ENCODE peak calls at places on chromosome 13, in nine cellular contexts. E is PC-9, K is foreskin keratinocyte, W is tibial nerve, Z is fibroblast of lung, H is heart right ventricle, F is GM23338, Q is ovary, M is breast epithelium. D is an unnamed sample. For H3K4me1, the result is how much of the 10 kb centered on the place peaks cover.

GRCh38 chr13:98480915-98481510 is 95.9 kb downstream of the STK24 start:
- DNase-seq in H (no peak), Z (peak), M (no peak), E (no peak), K (no peak), W (no peak), Q (peak), F (no peak), D (no peak)

GRCh38 chr13:40190656-40191100 is 475.8 kb downstream of the FOXO1 start:
- DNase-seq in Z (peak), F (no peak), K (peak), M (no peak), E (no peak), H (no peak), Q (peak), W (no peak), D (no peak)

GRCh38 chr13:77696006-77696862 is 1.3 kb upstream of the SLAIN1 start:
- DNase-seq in E (no peak), K (no peak), W (no peak), Q (no peak), H (no peak), F (peak), Z (peak), M (no peak), D (no peak)

GRCh38 chr13:33207616-33207964 is 78.0 kb downstream of the STARD13 start:
- DNase-seq in K (peak), F (no peak), Z (peak), Q (no peak), M (no peak), E (no peak), H (peak), W (no peak), D (peak)

GRCh38 chr13:75635621-75636338 is at the start of gene LMO7:
- DNase-seq in K (no peak), H (peak), M (peak), W (peak), F (peak), Q (peak), E (peak), Z (peak), D (peak)

GRCh38 chr13:64154514-64154913 is 2738.9 kb upstream of the PCDH20 start:
- DNase-seq in Z (peak), W (no peak), M (no peak), F (peak), H (no peak), K (peak), Q (no peak), E (no peak), D (no peak)

GRCh38 chr13:111537843-111538499 is 217.5 kb downstream of the TEX29 start:
- DNase-seq in H (no peak), Q (no peak), F (no peak), Z (no peak), W (no peak), M (no peak), E (no peak), K (no peak), D (no peak)

GRCh38 chr13:71801781-71802180 is 65.2 kb downstream of the DACH1 start:
- DNase-seq in M (no peak), K (no peak), W (no peak), Z (no peak), H (no peak), E (no peak), Q (no peak), F (no peak), D (no peak)

GRCh38 chr13:49527123-49527522 is 31.4 kb downstream of the PHF11 start:
- DNase-seq in W (no peak), F (no peak), H (no peak), M (no peak), K (no peak), Z (no peak), Q (no peak), E (no peak), D (no peak)

GRCh38 chr13:110836600-110836903 is 78.3 kb downstream of the ANKRD10 start:
- DNase-seq in M (no peak), F (no peak), W (no peak), K (no peak), E (no peak), Q (no peak), H (no peak), Z (no peak), D (no peak)

GRCh38 chr13:35157143-35157755 is 215.2 kb downstream of the NBEA start:
- DNase-seq in F (peak), H (peak), W (no peak), Q (no peak), K (peak), M (no peak), Z (peak), E (no peak), D (no peak)

DNA sequence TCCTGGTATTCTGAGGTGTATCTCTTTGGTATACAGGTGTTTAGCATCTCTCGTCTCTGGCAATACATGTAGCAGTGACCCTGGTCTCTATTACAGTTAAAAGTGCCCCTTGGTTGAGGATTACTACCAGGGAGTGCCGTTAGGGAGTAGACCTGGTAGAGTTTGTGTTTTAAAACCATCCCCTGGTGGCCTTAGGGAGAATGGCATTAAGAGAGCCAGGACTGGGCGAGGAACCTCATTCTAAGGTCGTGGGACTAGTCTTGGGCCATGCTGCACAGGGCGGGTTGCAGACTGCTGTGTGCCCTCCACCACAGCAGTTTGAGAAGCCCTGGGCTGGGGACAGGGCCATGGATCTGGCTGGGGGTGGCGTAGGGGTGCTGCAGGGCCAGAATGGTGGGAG is 35.0 kb downstream of the B3GLCT start:
- DNase-seq in W (no peak), M (no peak), Z (no peak), F (peak), Q (no peak), H (no peak), K (no peak), E (no peak), D (no peak)
- TF ChIP-seq CTCF in W (no peak), M (no peak), Z (peak), F (peak), Q (no peak), H (peak), K (peak), E (peak), D (no peak)

DNA sequence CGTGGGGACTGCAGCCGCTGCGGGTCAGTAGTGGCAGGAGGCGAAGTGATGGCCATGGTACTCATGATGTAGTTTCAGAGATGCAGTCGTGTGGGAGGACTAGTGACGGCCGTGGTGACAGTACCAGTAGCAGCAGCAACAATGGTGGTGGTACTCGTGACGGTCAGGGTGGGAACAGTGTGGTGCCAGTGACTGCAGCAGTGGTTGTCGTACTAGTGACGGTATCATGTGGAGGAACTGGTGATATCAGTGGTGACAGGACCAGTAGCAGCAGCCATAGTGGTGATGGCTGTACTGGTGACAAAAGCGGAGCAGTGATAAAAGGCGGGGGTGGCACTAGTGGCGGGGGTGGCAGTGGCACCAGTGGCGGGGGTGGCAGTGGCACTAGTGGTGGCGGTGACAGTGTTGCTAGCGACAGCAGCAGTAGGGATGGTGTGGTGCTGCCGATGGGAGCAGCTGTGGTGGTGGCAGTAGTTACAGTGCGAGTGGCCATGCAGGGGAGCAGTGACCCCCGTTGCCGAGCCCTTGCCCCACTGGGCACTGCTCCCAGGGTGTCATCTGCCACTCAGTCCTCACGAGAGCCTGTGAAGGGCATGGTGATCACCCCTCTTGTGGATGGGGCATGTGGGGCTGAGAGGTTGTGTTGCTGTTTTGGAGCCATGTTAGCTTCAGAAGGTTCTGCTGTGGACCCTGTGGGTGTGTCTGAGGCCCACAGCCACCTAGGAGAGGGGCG is 22.7 kb downstream of the ADPRHL1 start:
- DNase-seq in E (no peak), Q (no peak), F (no peak), K (no peak), Z (no peak), M (no peak), H (no peak), W (no peak), D (no peak)
- H3K4me1 ChIP-seq in E (under half), Q (under half), F (under half), K (under half), Z (under half), M (under half), H (under half), W (under half), D (under half)

GRCh38 chr13:38897521-38897920 is 93.1 kb downstream of the STOML3 start:
- DNase-seq in F (no peak), M (no peak), Z (no peak), Q (no peak), W (no peak), H (no peak), E (no peak), K (no peak), D (no peak)

GRCh38 chr13:38902551-38902950 is 88.1 kb downstream of the STOML3 start:
- DNase-seq in F (no peak), M (no peak), E (no peak), Q (no peak), Z (no peak), H (no peak), W (no peak), K (peak), D (no peak)

GRCh38 chr13:38899581-38899980 is 91.0 kb downstream of the STOML3 start:
- DNase-seq in K (no peak), W (no peak), M (no peak), H (no peak), Z (no peak), Q (no peak), E (no peak), F (no peak), D (no peak)

GRCh38 chr13:38898481-38898880 is 92.2 kb downstream of the STOML3 start:
- DNase-seq in K (no peak), F (no peak), W (no peak), E (no peak), H (no peak), Q (no peak), Z (no peak), M (no peak), D (no peak)

DNA sequence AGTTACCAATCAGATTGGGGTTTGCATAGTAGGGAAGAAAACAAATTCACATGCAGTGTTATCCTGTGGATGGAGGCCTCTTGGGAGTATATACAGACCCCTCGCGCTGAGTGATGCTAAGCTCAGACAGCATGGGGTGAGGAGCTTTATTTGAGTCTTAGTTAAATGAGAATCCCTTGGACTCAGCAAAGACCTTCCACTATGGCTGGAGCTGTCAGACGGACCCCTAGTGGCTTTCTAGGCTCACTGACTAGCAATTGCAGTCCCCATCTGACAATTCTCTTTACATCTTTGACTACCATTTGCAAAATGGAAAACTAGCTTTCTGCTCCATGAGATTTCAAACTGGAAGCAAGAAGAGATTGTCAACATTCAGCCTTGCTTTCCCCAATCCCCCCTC is 90.4 kb downstream of the STOML3 start:
- DNase-seq in W (no peak), F (peak), Q (no peak), M (no peak), Z (no peak), E (no peak), H (no peak), K (no peak), D (no peak)
- TF ChIP-seq CTCF in W (no peak), F (peak), Q (no peak), M (no peak), Z (peak), E (no peak), H (no peak), K (no peak), D (no peak)

GRCh38 chr13:106210327-106210726 is 325.1 kb downstream of the EFNB2 start:
- DNase-seq in W (no peak), E (no peak), Z (peak), H (no peak), M (no peak), Q (no peak), K (no peak), F (no peak), D (no peak)
- H3K4me1 ChIP-seq in W (under half), E (under half), Z (under half), H (under half), M (under half), Q (under half), K (under half), F (under half), D (under half)

DNA sequence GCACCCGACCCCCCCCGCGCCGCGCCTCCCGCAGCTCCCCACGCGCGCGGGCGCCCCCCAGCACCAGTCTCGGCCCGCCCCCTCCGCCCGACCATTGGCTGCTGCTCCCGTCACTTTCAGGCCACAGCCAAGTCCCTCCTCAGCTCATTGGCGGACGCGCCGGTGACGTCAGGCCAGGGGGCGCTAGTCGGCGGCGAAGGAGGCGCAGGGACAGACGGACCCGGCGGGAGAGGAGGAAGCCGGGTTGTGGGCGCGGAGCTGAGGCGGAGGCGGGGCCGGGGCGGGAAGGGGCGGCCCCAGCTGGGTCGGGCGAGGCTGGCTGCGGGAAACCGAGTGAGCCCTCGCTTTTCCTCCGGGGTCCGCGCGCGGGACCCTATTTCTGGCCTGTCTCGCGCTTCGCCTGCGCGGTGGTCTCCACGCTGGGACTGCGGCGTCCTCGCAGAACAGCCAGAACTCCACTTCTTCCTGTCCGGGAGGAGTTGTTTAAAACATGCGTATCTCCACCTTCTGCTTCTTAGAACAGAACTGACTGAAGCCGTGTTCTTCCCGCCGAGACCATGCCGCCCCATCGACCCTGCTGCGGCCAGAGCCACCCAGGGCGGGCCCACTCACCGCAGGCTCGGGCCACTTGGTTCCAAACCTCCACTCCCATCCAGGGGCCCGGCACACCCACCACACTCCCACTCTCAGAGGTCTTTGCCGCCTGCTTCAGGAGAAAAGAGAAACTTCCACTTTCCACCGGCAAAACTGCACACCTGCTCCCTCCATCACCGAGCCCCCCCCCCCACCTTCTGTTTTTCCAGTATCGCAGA is 459 bp upstream of the TMTC4 start:
- DNase-seq in H (peak), Z (peak), M (peak), W (peak), F (peak), Q (peak), K (peak), E (peak), D (peak)
- TF ChIP-seq CTCF in H (peak), Z (peak), M (no peak), W (peak), F (peak), Q (no peak), K (peak), E (peak), D (no peak)

DNA sequence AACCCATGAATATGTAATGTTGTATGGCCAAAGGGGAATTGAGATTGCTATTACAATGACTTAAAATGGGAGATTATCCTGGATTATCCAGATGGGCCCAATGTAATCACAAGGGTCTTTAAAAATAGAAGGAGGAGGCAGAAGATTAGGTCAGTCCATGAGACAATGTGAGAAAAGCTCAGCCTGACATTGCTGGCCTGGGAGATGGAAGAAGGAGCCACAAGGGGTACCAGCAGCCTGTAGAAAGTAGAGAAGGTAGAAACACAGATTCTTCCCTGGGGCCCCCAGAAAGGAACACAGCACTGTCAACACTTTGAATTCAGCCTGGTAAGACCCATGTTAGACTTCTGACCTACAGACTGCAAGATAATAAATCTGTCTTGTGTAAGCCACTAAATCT is 133.0 kb upstream of the SERP2 start:
- DNase-seq in E (no peak), M (no peak), Q (no peak), W (no peak), Z (no peak), F (no peak), H (no peak), K (no peak), D (no peak)
- H3K4me1 ChIP-seq in E (under half), M (under half), Q (under half), W (under half), Z (under half), F (under half), H (under half), K (under half), D (under half)

DNA sequence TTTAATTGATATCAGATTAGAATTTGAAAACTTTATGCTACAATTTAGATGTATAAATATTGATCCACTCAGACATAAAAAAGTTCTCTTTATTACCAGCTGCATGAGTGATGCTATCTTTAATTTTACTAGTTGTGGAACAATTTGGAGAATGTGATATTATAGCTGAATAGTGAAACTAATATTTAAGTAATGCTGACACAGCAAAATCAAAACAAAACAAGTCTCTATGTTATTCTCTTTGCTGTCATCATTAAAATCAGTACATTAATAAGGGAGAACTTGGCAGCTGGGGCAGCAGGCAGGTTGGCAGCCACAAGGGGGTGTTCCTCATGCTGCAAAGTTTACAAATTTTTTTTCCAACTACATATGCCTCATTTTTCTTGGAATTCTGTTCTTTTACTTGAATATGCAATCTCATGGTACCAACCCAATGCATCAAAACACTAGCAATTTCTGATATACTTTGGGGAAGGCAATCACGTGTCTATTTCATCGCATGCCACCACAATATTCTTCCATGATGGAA is 585.3 kb downstream of the FGF9 start:
- DNase-seq in K (no peak), Q (no peak), Z (no peak), H (no peak), W (no peak), E (no peak), F (no peak), M (no peak), D (no peak)
- TF ChIP-seq CTCF in K (no peak), Q (no peak), Z (peak), H (no peak), W (no peak), E (peak), F (peak), M (no peak), D (no peak)

D was measured in pancreas.